ENCODE peak calls at places on chromosomes 6 and 20, in eight cellular contexts. L is ecto neural progenitor cell; H is body of pancreas; B is sciatic nerve; C is AG08396; W is CD8-positive, alpha-beta memory T cell; V is T-helper 17 cell; J is fibroblast of lung. G is an unnamed sample.

GRCh38 chr6:44254201-44254956 is 2.9 kb downstream of the SLC35B2 start:
- DNase-seq in J (no peak), L (no peak), W (no peak), V (no peak), H (no peak), B (no peak), C (no peak), G (peak; percentile 85)

GRCh38 chr6:7324520-7324919 is 11.5 kb upstream of the SSR1 start:
- DNase-seq in W (no peak), L (no peak), H (no peak), B (no peak), J (no peak), C (no peak), V (no peak), G (no peak)

GRCh38 chr6:100464910-100465700 is at the start of gene SIM1:
- DNase-seq in H (peak; percentile 82), J (peak; percentile 61), V (no peak), C (peak; percentile 53), B (no peak), L (peak; percentile 94), W (no peak), G (peak; percentile 93)

GRCh38 chr6:71387179-71387578 is 98.6 kb downstream of the OGFRL1 start:
- DNase-seq in J (peak; percentile 58), V (no peak), C (peak; percentile 25), L (no peak), B (no peak), W (no peak), H (no peak), G (no peak)

GRCh38 chr6:3987072-3987471 is 91.9 kb downstream of the FAM217A start:
- DNase-seq in W (no peak), B (no peak), V (no peak), L (no peak), H (peak; percentile 30), C (no peak), J (peak; percentile 56), G (no peak)

GRCh38 chr6:151213352-151213751 is 26.4 kb upstream of the AKAP12 start:
- DNase-seq in C (no peak), H (no peak), J (no peak), W (no peak), B (no peak), V (no peak), L (no peak), G (no peak)

GRCh38 chr6:1286972-1287600 is 24.8 kb upstream of the FOXQ1 start:
- DNase-seq in B (no peak), C (peak; percentile 64), W (no peak), L (no peak), H (no peak), V (no peak), J (peak; percentile 78), G (peak; percentile 60)

GRCh38 chr6:150203378-150203777 is 60.5 kb downstream of the PPP1R14C start:
- DNase-seq in V (no peak), H (no peak), B (no peak), W (no peak), L (no peak), J (no peak), C (no peak), G (peak; percentile 50)

GRCh38 chr6:149895702-149896310 is 2.1 kb downstream of the RAET1E start:
- DNase-seq in H (no peak), V (no peak), J (peak; percentile 75), L (no peak), W (no peak), C (no peak), B (no peak), G (no peak)

GRCh38 chr20:54475334-54476287 is at the start of gene DOK5:
- DNase-seq in H (peak; percentile 15), J (peak; percentile 72), L (peak; percentile 77), B (peak; percentile 75), V (no peak), W (no peak), C (peak; percentile 45), G (no peak)

G was measured in osteoblast.